ENCODE peak calls at places on chromosomes 3 and 15, in eight cellular contexts. F, X, A, Y, P, Q, J and U are unnamed samples.

GRCh38 chr3:193554790-193555189 is at the start of gene ATP13A4:
- DNase-seq in F (no peak), X (no peak), A (no peak), Y (no peak), P (no peak), Q (peak; percentile 29), J (no peak), U (no peak)

GRCh38 chr3:110811050-110811449 is 260.6 kb upstream of the NECTIN3 start:
- DNase-seq in F (no peak), X (no peak), A (no peak), Y (no peak), P (no peak), Q (no peak), J (no peak), U (no peak)

GRCh38 chr3:146345900-146346299 is 95.0 kb upstream of the PLSCR4 start:
- DNase-seq in F (no peak), X (no peak), A (no peak), Y (no peak), P (no peak), Q (no peak), J (no peak), U (no peak)

GRCh38 chr15:52078876-52079700 is 33.5 kb downstream of the BCL2L10 start:
- DNase-seq in F (no peak), X (peak; percentile 89), A (peak; percentile 82), Y (peak; percentile 72), P (peak; percentile 74), Q (peak; percentile 90), J (peak; percentile 93), U (no peak)

GRCh38 chr15:68432665-68433064 is 702 bp upstream of the ITGA11 start:
- DNase-seq in F (no peak), X (no peak), A (no peak), Y (no peak), P (no peak), Q (no peak), J (no peak), U (no peak)

GRCh38 chr15:50117628-50118027 is 1.4 kb downstream of the ATP8B4 start:
- DNase-seq in F (no peak), X (no peak), A (no peak), Y (no peak), P (no peak), Q (no peak), J (no peak), U (no peak)

GRCh38 chr3:52429779-52430415 is 15.0 kb downstream of the SEMA3G start:
- DNase-seq in F (no peak), X (no peak), A (peak; percentile 30), Y (no peak), P (no peak), Q (no peak), J (peak; percentile 21), U (no peak)

GRCh38 chr15:76197703-76198455 is 113.4 kb downstream of the ETFA start:
- DNase-seq in F (no peak), X (no peak), A (no peak), Y (no peak), P (no peak), Q (no peak), J (peak; percentile 50), U (no peak)

GRCh38 chr15:33021806-33022389 is 172.6 kb downstream of the FMN1 start:
- DNase-seq in F (no peak), X (no peak), A (no peak), Y (peak; percentile 86), P (no peak), Q (peak; percentile 70), J (no peak), U (no peak)

GRCh38 chr15:45993508-45993907 is 358.7 kb downstream of the SQOR start:
- DNase-seq in F (no peak), X (no peak), A (no peak), Y (no peak), P (no peak), Q (no peak), J (no peak), U (no peak)

GRCh38 chr3:53493997-53494791 is at the start of gene CACNA1D:
- DNase-seq in F (no peak), X (no peak), A (no peak), Y (no peak), P (peak; percentile 62), Q (peak; percentile 74), J (no peak), U (no peak)

GRCh38 chr15:65900488-65900887 is 31.2 kb downstream of the RAB11A start:
- DNase-seq in F (no peak), X (no peak), A (no peak), Y (no peak), P (no peak), Q (no peak), J (no peak), U (no peak)

GRCh38 chr3:142243134-142243533 is 17.7 kb upstream of the GK5 start:
- DNase-seq in F (no peak), X (no peak), A (no peak), Y (no peak), P (no peak), Q (peak; percentile 81), J (no peak), U (no peak)

GRCh38 chr3:46959169-46959515 is 17.4 kb downstream of the CCDC12 start:
- DNase-seq in F (no peak), X (no peak), A (no peak), Y (peak; percentile 41), P (no peak), Q (no peak), J (no peak), U (no peak)

GRCh38 chr3:159130108-159130507 is 328.3 kb downstream of the MFSD1 start:
- DNase-seq in F (no peak), X (no peak), A (no peak), Y (peak; percentile 45), P (no peak), Q (peak; percentile 42), J (no peak), U (no peak)

GRCh38 chr3:101189786-101190185 is 130.6 kb downstream of the IMPG2 start:
- DNase-seq in F (no peak), X (no peak), A (no peak), Y (peak; percentile 71), P (no peak), Q (no peak), J (no peak), U (no peak)

GRCh38 chr15:43185161-43186002 is at the start of gene CCNDBP1:
- DNase-seq in F (peak; percentile 51), X (peak; percentile 82), A (peak; percentile 97), Y (peak; percentile 46), P (peak; percentile 88), Q (peak; percentile 97), J (peak; percentile 100), U (no peak)

GRCh38 chr3:84967767-84968581 is 9.2 kb downstream of the CADM2 start:
- DNase-seq in F (no peak), X (no peak), A (no peak), Y (peak; percentile 63), P (no peak), Q (peak; percentile 69), J (no peak), U (no peak)

GRCh38 chr15:35665855-35666536 is 120.0 kb upstream of the DPH6 start:
- DNase-seq in F (no peak), X (no peak), A (no peak), Y (no peak), P (no peak), Q (no peak), J (no peak), U (no peak)

GRCh38 chr3:158991146-158991705 is 189.4 kb downstream of the MFSD1 start:
- DNase-seq in F (no peak), X (no peak), A (no peak), Y (no peak), P (no peak), Q (peak; percentile 25), J (no peak), U (no peak)

DNA sequence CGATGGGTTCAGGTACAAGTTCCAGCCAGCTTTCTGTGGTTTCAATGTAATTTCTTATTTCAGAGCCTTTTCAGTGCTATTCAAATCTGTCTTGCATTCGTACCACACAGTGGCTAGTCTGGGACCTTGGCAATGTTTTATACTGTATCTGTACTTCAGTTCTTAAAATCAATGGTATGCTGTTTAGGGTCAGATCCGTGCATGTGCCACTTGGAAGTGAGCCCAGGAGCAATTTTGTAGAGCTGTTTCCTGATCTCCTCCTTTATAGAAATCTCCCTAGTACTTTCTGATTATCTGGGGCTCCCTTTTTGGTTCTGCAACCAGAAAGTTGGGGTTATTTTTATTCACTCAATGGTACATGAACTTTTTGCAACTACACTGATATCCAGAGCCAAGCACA is 59.5 kb upstream of the NDUFB4 start:
- DNase-seq in F (no peak), X (no peak), A (no peak), Y (no peak), P (no peak), Q (no peak), J (no peak), U (no peak)
- TF ChIP-seq CTCF in F (no peak), X (no peak), A (no peak), Y (no peak), P (no peak), Q (no peak), J (no peak), U (no peak)

DNA sequence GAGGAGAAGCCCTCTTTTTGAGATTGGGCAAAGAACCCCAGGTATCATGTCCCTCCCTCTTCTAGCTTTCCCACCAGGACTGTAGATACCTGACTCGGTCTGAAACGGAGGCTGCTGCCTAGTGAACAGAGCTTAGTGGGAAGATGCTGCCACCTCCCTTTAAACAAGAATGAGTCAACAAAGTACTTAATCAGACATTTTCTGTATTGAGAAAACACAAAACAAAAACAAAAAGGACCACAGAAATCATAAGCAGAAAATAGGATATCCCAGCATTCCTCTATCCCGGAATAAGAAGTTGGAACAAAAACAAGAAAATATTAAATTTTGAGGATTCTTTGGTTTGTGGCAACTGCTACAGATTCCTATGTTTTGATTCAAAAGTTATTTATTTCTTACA is 51.7 kb upstream of the COL8A1 start:
- DNase-seq in F (no peak), X (no peak), A (no peak), Y (peak; percentile 46), P (no peak), Q (no peak), J (no peak), U (no peak)
- TF ChIP-seq CTCF in F (no peak), X (no peak), A (no peak), Y (peak; percentile 24), P (no peak), Q (no peak), J (no peak), U (peak; percentile 55)

GRCh38 chr3:15638891-15639262 is 37.3 kb downstream of the BTD start:
- DNase-seq in F (no peak), X (no peak), A (no peak), Y (no peak), P (no peak), Q (no peak), J (no peak), U (no peak)
- TF ChIP-seq CTCF in F (no peak), X (no peak), A (no peak), Y (no peak), P (no peak), Q (no peak), J (no peak), U (no peak)

GRCh38 chr3:126939347-126939735 is 43.6 kb upstream of the PLXNA1 start:
- DNase-seq in F (no peak), X (no peak), A (no peak), Y (no peak), P (no peak), Q (peak; percentile 51), J (peak; percentile 24), U (no peak)
- TF ChIP-seq CTCF in F (no peak), X (no peak), A (no peak), Y (peak; percentile 40), P (peak; percentile 62), Q (peak; percentile 48), J (no peak), U (peak; percentile 27)